ENCODE peak calls at places on chromosomes 16 and 17, in four cellular contexts. V, J, B and H are unnamed samples.

GRCh38 chr16:78122774-78123315 is 23.4 kb downstream of the WWOX start:
- DNase-seq in B (no peak), J (peak), V (peak), H (peak)

GRCh38 chr16:56284521-56284920 is 93.2 kb downstream of the GNAO1 start:
- DNase-seq in B (no peak), J (no peak), V (no peak), H (no peak)

GRCh38 chr16:53626816-53627215 is 76.8 kb downstream of the RPGRIP1L start:
- DNase-seq in J (no peak), V (no peak), B (no peak), H (no peak)

GRCh38 chr16:12539185-12539929 is 264.3 kb downstream of the CPPED1 start:
- DNase-seq in V (peak), J (peak), B (no peak), H (peak)

GRCh38 chr17:49580981-49581644 is 5.4 kb downstream of the NXPH3 start:
- DNase-seq in J (no peak), B (no peak), V (no peak), H (no peak)

GRCh38 chr16:1177053-1177452 is 24.1 kb downstream of the CACNA1H start:
- DNase-seq in V (no peak), J (no peak), B (no peak), H (no peak)

GRCh38 chr17:55833311-55833710 is 82.5 kb downstream of the PCTP start:
- DNase-seq in J (peak), B (no peak), V (no peak), H (no peak)

GRCh38 chr17:72176902-72177660 is 56.3 kb downstream of the SOX9 start:
- DNase-seq in B (no peak), V (no peak), J (peak), H (no peak)

GRCh38 chr17:74816883-74817620 is 40.9 kb upstream of the NAT9 start:
- DNase-seq in J (no peak), V (no peak), B (no peak), H (no peak)

GRCh38 chr17:76438906-76439305 is 14.0 kb downstream of the UBE2O start:
- DNase-seq in B (no peak), J (peak), V (no peak), H (no peak)

GRCh38 chr16:67936876-67937605 is 391 bp upstream of the PSMB10 start:
- DNase-seq in J (no peak), V (no peak), B (no peak), H (peak)

GRCh38 chr17:14428640-14429029 is 127.8 kb downstream of the HS3ST3B1 start:
- DNase-seq in B (no peak), J (no peak), V (no peak), H (no peak)

GRCh38 chr17:27319536-27320221 is 25.8 kb downstream of the WSB1 start:
- DNase-seq in V (peak), B (peak), J (peak), H (no peak)

GRCh38 chr16:81661082-81661481 is 118.0 kb upstream of the PLCG2 start:
- DNase-seq in B (no peak), J (no peak), V (no peak), H (no peak)

GRCh38 chr17:52027620-52028019 is 130.9 kb downstream of the CA10 start:
- DNase-seq in J (peak), V (peak), B (no peak), H (no peak)

GRCh38 chr16:9360075-9360474 is 268.6 kb downstream of the HAPSTR1 start:
- DNase-seq in V (no peak), J (no peak), B (no peak), H (no peak)

GRCh38 chr16:17511340-17511739 is 40.6 kb upstream of the XYLT1 start:
- DNase-seq in J (peak), V (no peak), B (peak), H (no peak)

GRCh38 chr16:30066882-30067583 is 1.5 kb downstream of the ALDOA start:
- DNase-seq in V (no peak), J (no peak), B (no peak), H (no peak)

GRCh38 chr17:50956750-50957523 is 90.8 kb upstream of the TOB1 start:
- DNase-seq in J (peak), V (peak), B (no peak), H (peak)

GRCh38 chr17:63772801-63773271 is 561 bp downstream of the CCDC47 start:
- DNase-seq in B (no peak), J (peak), V (peak), H (peak)

GRCh38 chr16:55905651-55906050 is 30.5 kb upstream of the CES5A start:
- DNase-seq in J (no peak), B (no peak), V (no peak), H (no peak)

GRCh38 chr17:80925668-80926067 is 66.0 kb upstream of the CHMP6 start:
- DNase-seq in J (no peak), V (no peak), B (no peak), H (no peak)

GRCh38 chr16:88732961-88733294 is 26.6 kb downstream of the CTU2 start:
- DNase-seq in V (no peak), B (no peak), J (no peak), H (no peak)

GRCh38 chr16:75486014-75486404 is 9.2 kb downstream of the CHST6 start:
- DNase-seq in J (no peak), B (no peak), V (no peak), H (peak)

GRCh38 chr16:88505405-88506082 is 52.5 kb downstream of the ZFPM1 start:
- DNase-seq in V (peak), B (no peak), J (no peak), H (peak)

GRCh38 chr16:46883353-46883689 is 841 bp upstream of the GPT2 start:
- DNase-seq in B (no peak), J (no peak), V (no peak), H (no peak)

GRCh38 chr17:55605705-55606104 is 94.5 kb upstream of the SMIM36 start:
- DNase-seq in B (no peak), V (no peak), J (no peak), H (no peak)

DNA sequence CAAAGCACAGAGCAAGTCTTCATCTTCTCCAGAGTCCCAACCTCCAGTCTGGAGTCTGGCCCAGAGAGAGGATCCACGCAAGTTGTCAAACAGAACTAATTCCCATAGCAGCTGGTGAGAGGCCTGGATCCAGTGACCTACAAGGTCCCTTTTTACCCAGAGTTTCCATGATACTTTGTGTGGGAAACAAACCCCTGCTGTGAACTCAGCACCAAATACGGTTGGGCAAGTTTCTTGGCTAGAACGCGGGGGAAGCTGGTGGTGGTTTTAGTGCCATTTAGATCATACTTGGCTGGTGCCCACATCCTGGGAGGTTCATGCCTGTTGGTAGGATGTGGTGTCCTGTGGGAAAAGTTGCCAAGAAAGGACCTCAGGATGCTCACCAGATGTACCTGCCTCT is 18.1 kb downstream of the TMC7 start:
- DNase-seq in V (peak), B (peak), J (peak), H (no peak)
- TF ChIP-seq CTCF in V (no peak), B (no peak), J (no peak), H (no peak)

GRCh38 chr17:8832711-8833352 is 33.7 kb upstream of the MFSD6L start:
- DNase-seq in V (no peak), B (no peak), J (no peak), H (peak)
- TF ChIP-seq CTCF in V (peak), B (peak), J (peak), H (peak)

DNA sequence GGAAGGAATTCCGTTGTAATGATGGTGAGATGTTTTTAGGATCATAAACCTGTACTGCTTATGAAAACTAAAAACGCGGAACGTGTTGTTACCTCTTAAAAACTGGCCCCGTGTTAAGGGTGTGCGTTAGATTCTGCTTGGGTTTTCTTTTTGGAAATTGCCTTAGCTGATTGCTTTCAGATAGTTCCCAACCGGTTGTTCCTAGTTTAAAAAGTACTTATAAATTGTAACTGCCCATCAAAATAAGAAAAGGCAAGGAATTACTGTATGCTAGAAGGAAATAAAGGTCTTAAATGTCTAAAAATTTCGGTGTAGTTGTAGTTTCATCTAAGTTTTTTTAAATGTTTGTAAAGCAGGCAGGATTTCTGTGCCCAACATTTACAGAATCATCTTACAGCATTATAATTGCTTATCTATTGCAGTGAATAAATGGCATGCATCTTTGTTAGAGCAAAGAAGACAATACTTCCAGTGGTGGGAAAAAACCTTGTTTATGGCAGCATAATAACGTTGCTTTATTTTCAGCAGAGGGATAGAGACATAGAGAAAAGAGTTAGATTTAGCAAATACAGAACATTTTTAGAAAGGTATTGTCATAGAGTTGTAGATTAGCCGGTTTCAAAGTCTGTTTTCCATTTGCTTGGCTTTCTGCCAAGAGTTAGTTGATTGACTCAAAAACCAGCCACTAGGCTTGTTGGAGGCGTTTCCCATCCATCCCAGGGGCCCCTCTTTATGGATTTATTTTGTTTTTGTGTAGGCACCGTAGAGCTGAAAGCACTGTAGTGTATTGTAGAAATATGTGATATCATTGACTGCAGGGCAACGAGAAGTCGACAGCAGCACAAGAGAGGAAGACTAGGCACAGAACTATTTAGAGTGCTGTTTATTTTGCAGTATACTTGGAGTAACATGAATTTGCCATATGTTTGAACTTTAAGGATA is 1.7 kb downstream of the PPM1D start:
- DNase-seq in J (peak), B (no peak), V (peak), H (peak)
- TF ChIP-seq CTCF in J (no peak), B (no peak), V (no peak), H (no peak)

GRCh38 chr17:3024346-3024745 is 39.1 kb downstream of the OR1D5 start:
- DNase-seq in V (no peak), J (no peak), B (no peak), H (no peak)

GRCh38 chr17:3026856-3027751 is 36.3 kb downstream of the OR1D5 start:
- DNase-seq in V (peak), J (no peak), B (no peak), H (no peak)

GRCh38 chr17:3027786-3028532 is 35.4 kb downstream of the OR1D5 start:
- DNase-seq in B (no peak), V (no peak), J (no peak), H (no peak)

GRCh38 chr17:3026125-3026855 is 37.1 kb downstream of the OR1D5 start:
- DNase-seq in B (no peak), J (no peak), V (no peak), H (no peak)

GRCh38 chr17:3025421-3026124 is 37.8 kb downstream of the OR1D5 start:
- DNase-seq in V (no peak), B (no peak), J (no peak), H (no peak)
- TF ChIP-seq CTCF in V (no peak), B (no peak), J (no peak), H (no peak)